ENCODE peak calls at places on chromosomes 16 and 17, in ten cellular contexts. I, X, A, M, R, O, F, H, E and B are unnamed samples.

GRCh38 chr17:59506907-59507726 is 58.3 kb upstream of the DHX40 start:
- DNase-seq in H (no peak), F (no peak), O (no peak), A (no peak), M (no peak), R (no peak), I (no peak), X (no peak), E (no peak), B (no peak)

GRCh38 chr16:70697601-70698170 is 11.8 kb upstream of the MTSS2 start:
- DNase-seq in A (no peak), M (no peak), F (no peak), R (no peak), H (no peak), E (no peak), I (peak), O (no peak), X (no peak), B (no peak)

GRCh38 chr17:76540381-76541300 is 797 bp downstream of the PRCD start:
- DNase-seq in M (peak), X (peak), R (peak), F (peak), A (peak), I (peak), O (peak), H (no peak), E (peak), B (peak)

GRCh38 chr16:11175106-11175795 is 80.8 kb downstream of the SOCS1 start:
- DNase-seq in M (no peak), I (peak), A (no peak), H (no peak), X (no peak), O (no peak), F (no peak), E (no peak), R (no peak), B (no peak)

GRCh38 chr16:77599793-77600415 is 122.4 kb upstream of the NUDT7 start:
- DNase-seq in X (peak), I (no peak), M (no peak), H (no peak), R (no peak), A (no peak), F (peak), O (no peak), E (peak), B (no peak)

GRCh38 chr17:17645961-17646360 is 35.3 kb upstream of the RAI1 start:
- DNase-seq in H (no peak), F (no peak), O (no peak), I (no peak), A (no peak), E (no peak), X (no peak), R (no peak), M (no peak), B (no peak)

GRCh38 chr16:81168406-81168805 is 70.1 kb upstream of the BCO1 start:
- DNase-seq in X (no peak), E (no peak), R (no peak), O (no peak), M (no peak), H (no peak), I (no peak), A (no peak), F (no peak), B (no peak)

GRCh38 chr17:29102046-29102445 is 59.1 kb downstream of the PIPOX start:
- DNase-seq in E (no peak), A (no peak), O (no peak), X (no peak), H (no peak), M (no peak), I (no peak), R (no peak), F (no peak), B (no peak)

GRCh38 chr17:17837966-17838962 is 1.5 kb upstream of the SREBF1 start:
- DNase-seq in R (peak), I (peak), E (peak), O (peak), F (peak), A (no peak), M (peak), X (peak), H (no peak), B (no peak)

GRCh38 chr16:35751191-35751941 is 2292.0 kb downstream of the TP53TG3F start:
- DNase-seq in E (no peak), M (no peak), F (no peak), A (no peak), I (no peak), O (no peak), H (no peak), R (no peak), X (no peak), B (no peak)

GRCh38 chr16:13923703-13924298 is 3.8 kb downstream of the ERCC4 start:
- DNase-seq in E (peak), M (no peak), X (no peak), I (peak), H (no peak), R (no peak), F (peak), O (no peak), A (peak), B (no peak)

GRCh38 chr16:10312784-10313724 is 72.8 kb upstream of the ATF7IP2 start:
- DNase-seq in O (no peak), E (no peak), R (no peak), F (no peak), M (no peak), I (no peak), H (no peak), X (no peak), A (no peak), B (no peak)

GRCh38 chr17:41816637-41817320 is 4.0 kb downstream of the FKBP10 start:
- DNase-seq in I (no peak), A (no peak), X (no peak), F (no peak), O (no peak), R (no peak), M (no peak), H (no peak), E (no peak), B (no peak)

GRCh38 chr17:43753488-43754129 is 5.0 kb downstream of the SOST start:
- DNase-seq in R (no peak), X (no peak), M (no peak), A (no peak), H (no peak), E (no peak), O (no peak), F (no peak), I (peak), B (no peak)

GRCh38 chr17:6327007-6327406 is 107.9 kb downstream of the AIPL1 start:
- DNase-seq in M (no peak), F (no peak), R (no peak), I (no peak), X (no peak), H (no peak), O (peak), A (no peak), E (peak), B (no peak)

GRCh38 chr17:45270828-45271418 is 9.0 kb upstream of the SPATA32 start:
- DNase-seq in H (peak), F (no peak), M (no peak), X (no peak), R (no peak), E (peak), I (no peak), A (peak), O (no peak), B (no peak)

GRCh38 chr16:23240994-23241393 is 58.4 kb downstream of the SCNN1G start:
- DNase-seq in H (no peak), X (no peak), R (no peak), F (no peak), E (no peak), I (peak), M (no peak), O (no peak), A (no peak), B (no peak)

GRCh38 chr17:20059728-20060188 is 50.6 kb downstream of the SPECC1 start:
- DNase-seq in A (no peak), E (no peak), O (no peak), X (no peak), M (no peak), F (no peak), R (no peak), H (no peak), I (peak), B (no peak)

GRCh38 chr17:33811984-33812383 is 443.1 kb upstream of the CCL2 start:
- DNase-seq in A (no peak), R (no peak), E (no peak), O (no peak), X (no peak), I (no peak), M (no peak), H (no peak), F (no peak), B (no peak)

GRCh38 chr17:74525781-74526288 is 5.4 kb downstream of the CD300LB start:
- DNase-seq in X (no peak), R (no peak), H (no peak), O (no peak), M (no peak), I (no peak), A (no peak), F (no peak), E (no peak), B (no peak)

GRCh38 chr17:65054602-65055001 is 1.9 kb downstream of the GNA13 start:
- DNase-seq in I (peak), M (no peak), A (no peak), H (no peak), R (no peak), F (peak), X (no peak), E (no peak), O (no peak), B (no peak)

GRCh38 chr16:53805747-53806146 is 101.8 kb downstream of the FTO start:
- DNase-seq in M (no peak), O (no peak), F (no peak), X (no peak), R (no peak), H (no peak), I (no peak), A (no peak), E (no peak), B (no peak)

GRCh38 chr16:67277294-67277998 is 1.9 kb upstream of the PLEKHG4 start:
- DNase-seq in A (no peak), I (peak), M (peak), O (peak), H (no peak), R (no peak), E (no peak), F (no peak), X (no peak), B (peak)

GRCh38 chr17:42675984-42676423 is 790 bp downstream of the PLEKHH3 start:
- DNase-seq in O (peak), X (no peak), I (no peak), F (peak), E (peak), H (no peak), M (peak), A (no peak), R (no peak), B (no peak)

GRCh38 chr17:44792276-44792675 is 33.5 kb downstream of the ADAM11 start:
- DNase-seq in O (no peak), H (no peak), X (no peak), M (no peak), I (no peak), A (no peak), R (no peak), F (no peak), E (no peak), B (peak)

GRCh38 chr17:66526827-66527226 is 224.4 kb downstream of the PRKCA start:
- DNase-seq in O (no peak), X (peak), M (no peak), A (no peak), E (no peak), R (no peak), I (no peak), F (no peak), H (no peak), B (no peak)

GRCh38 chr17:37821025-37821713 is 76.3 kb upstream of the HNF1B start:
- DNase-seq in M (no peak), A (no peak), F (no peak), H (no peak), R (no peak), O (no peak), X (no peak), E (no peak), I (peak), B (no peak)

GRCh38 chr16:70782237-70782636 is 18.7 kb downstream of the VAC14 start:
- DNase-seq in X (no peak), F (no peak), E (no peak), O (no peak), M (no peak), R (no peak), H (no peak), A (no peak), I (no peak), B (no peak)

GRCh38 chr17:876272-876671 is 94.1 kb downstream of the MRM3 start:
- DNase-seq in H (peak), F (no peak), E (peak), R (no peak), M (no peak), X (no peak), A (no peak), O (no peak), I (no peak), B (no peak)

GRCh38 chr17:78996781-78997201 is 12.8 kb downstream of the CANT1 start:
- DNase-seq in I (no peak), E (no peak), H (no peak), X (no peak), O (no peak), R (no peak), F (no peak), A (no peak), M (no peak), B (no peak)

GRCh38 chr17:40903129-40903847 is 18.2 kb upstream of the KRT20 start:
- DNase-seq in A (no peak), F (peak), X (no peak), E (no peak), O (no peak), I (peak), R (no peak), H (no peak), M (no peak), B (no peak)

GRCh38 chr17:5698959-5699358 is 114.7 kb upstream of the NLRP1 start:
- DNase-seq in H (no peak), A (no peak), O (no peak), F (no peak), I (no peak), E (no peak), R (no peak), M (no peak), X (no peak), B (no peak)

DNA sequence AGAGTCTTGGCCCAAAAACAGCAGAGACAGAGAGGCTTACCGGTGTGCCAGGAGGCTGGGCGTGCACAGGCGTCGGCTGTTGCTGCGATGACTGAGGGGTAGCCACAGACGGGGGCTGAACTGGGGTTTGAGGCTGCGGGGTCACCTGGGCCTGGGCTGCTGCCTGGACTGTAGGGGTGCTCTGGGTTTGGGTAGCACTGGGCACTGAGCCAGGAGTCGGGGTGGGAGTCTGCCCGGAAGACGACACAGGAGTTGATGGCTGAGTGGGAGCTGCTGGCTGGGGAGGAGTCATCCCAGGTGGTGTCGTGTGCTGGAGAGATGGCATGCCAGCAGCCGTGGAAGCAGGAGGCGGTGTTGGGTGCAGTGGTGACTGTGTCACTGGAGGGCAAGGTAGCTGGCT is 53.2 kb upstream of the TRAP1 start:
- DNase-seq in F (no peak), R (no peak), M (no peak), I (no peak), E (no peak), H (no peak), A (no peak), O (no peak), X (no peak), B (no peak)
- H3K27ac ChIP-seq in F (no peak), R (no peak), M (no peak), I (no peak), E (no peak), H (no peak), A (no peak), O (no peak), X (no peak), B (no peak)

GRCh38 chr17:15408803-15409202 is 58.6 kb downstream of the CDRT4 start:
- DNase-seq in F (peak), M (no peak), X (no peak), H (no peak), E (no peak), R (no peak), O (no peak), A (no peak), I (no peak), B (no peak)

GRCh38 chr17:15405016-15405415 is 62.4 kb downstream of the CDRT4 start:
- DNase-seq in M (no peak), A (no peak), I (no peak), H (no peak), F (peak), R (no peak), X (no peak), O (no peak), E (no peak), B (no peak)

GRCh38 chr17:15403276-15403939 is 62.0 kb upstream of the TEKT3 start:
- DNase-seq in H (no peak), E (no peak), O (no peak), A (no peak), I (no peak), M (no peak), X (no peak), F (no peak), R (no peak), B (no peak)

GRCh38 chr17:15406081-15406480 is 61.3 kb downstream of the CDRT4 start:
- DNase-seq in R (no peak), X (no peak), A (no peak), F (no peak), I (no peak), E (no peak), H (no peak), O (no peak), M (no peak), B (no peak)

DNA sequence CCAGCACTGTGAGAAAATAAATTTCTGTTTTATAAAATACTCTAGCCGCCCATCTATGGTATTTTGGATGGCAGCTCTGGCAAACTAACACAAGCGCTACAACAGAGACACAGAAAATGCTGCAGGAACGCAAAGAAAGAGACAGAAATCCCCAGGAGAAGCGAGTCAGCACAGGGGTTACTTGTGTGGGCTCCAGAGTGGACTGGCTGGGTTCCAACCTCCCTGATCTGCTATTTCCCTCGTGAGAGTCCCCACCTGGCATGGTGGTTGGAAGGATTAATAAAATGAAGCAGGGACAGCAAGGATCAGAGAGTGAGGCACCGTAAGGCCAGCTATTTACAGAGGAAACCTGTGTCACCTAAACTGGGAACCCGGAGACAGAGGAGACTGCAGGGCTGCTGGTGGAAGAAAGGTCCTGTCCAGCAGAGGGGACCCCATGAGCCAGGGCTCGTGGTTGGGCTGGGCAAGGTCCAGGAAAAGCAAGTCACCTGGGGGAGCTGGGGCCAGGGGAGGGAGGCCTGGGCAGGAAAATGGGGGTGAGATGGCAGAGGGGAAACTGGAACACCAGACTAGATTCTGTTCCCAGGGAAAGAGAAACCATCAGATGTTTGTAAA is 62.8 kb upstream of the TEKT3 start:
- DNase-seq in O (no peak), X (no peak), F (no peak), E (no peak), M (no peak), A (no peak), R (no peak), I (no peak), H (no peak), B (peak)
- H3K27ac ChIP-seq in O (peak), X (no peak), F (no peak), E (no peak), M (peak), A (no peak), R (peak), I (no peak), H (no peak), B (no peak)

DNA sequence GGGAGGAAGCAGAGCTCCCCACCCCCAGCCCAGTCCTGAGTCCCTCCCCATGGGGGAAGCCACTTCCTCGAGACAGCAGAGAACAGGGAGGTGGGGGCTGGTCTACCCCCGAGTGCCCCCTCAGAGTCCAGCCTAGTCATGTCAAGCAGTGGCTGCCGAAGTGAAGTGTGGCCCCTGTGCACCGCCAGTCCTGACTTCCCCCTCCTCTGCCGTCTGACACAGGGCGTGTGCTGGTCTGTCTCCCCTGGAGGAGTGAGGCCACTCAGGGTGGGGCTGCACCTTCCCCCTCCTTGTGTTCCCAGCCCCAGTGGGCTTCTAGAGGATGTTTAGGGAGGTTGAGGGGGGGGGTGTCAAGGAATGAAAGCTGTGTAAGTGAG is 46.9 kb downstream of the MRC2 start:
- DNase-seq in X (no peak), H (no peak), O (no peak), E (no peak), A (no peak), F (no peak), I (no peak), M (no peak), R (no peak), B (no peak)
- H3K27ac ChIP-seq in X (no peak), H (no peak), O (no peak), E (no peak), A (no peak), F (no peak), I (no peak), M (no peak), R (no peak), B (no peak)

DNA sequence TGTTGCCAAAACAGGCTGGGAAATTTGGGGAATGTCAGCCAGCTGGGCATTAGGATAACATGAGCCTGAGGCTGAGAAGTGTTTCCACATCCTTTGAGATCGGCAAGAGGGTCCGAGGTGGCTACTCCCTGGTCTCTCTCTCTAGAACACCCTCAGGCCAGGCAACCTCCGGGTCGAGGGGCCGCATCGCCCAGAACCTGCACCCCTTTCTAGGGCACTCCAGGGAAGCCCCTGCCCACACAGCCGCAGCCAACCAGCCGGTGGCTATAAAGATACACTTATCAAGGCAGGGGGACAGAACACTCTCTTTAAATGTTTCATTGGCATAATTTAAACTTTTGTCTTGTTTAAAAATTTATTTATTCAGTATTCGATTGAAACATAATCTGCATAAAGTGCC is 23.5 kb downstream of the TBC1D16 start:
- DNase-seq in H (no peak), A (no peak), X (no peak), I (no peak), M (no peak), O (no peak), R (no peak), E (no peak), F (no peak), B (no peak)
- H3K27ac ChIP-seq in H (no peak), A (no peak), X (no peak), I (no peak), M (no peak), O (no peak), R (no peak), E (no peak), F (no peak), B (no peak)

DNA sequence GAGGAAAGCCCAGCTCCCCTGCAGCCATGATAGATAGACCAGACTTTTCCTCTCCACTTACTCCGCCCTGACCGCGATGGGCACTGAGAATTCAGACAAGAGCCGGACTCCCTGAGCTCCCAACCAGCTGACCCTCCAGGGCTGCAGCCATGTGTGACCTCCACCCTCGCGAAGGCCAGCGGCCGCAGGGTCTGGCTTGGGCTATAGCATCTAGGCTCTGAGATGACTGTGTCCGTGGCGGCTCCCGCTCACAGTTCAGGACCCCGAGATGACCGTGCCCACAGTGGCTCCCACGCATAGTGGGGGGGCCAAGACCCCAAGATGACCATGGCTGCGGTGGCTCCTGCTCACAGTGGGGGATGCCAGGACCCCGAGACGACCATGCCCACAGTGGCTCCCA is 18.0 kb downstream of the ZFPM1 start:
- DNase-seq in E (no peak), R (no peak), X (no peak), I (no peak), F (no peak), M (no peak), O (no peak), H (no peak), A (no peak), B (no peak)
- H3K27ac ChIP-seq in E (no peak), R (no peak), X (no peak), I (no peak), F (no peak), M (no peak), O (no peak), H (peak), A (no peak), B (no peak)

GRCh38 chr16:63806794-63807506 is 1314.9 kb downstream of the CDH11 start:
- DNase-seq in I (no peak), R (no peak), M (no peak), H (no peak), E (no peak), A (no peak), X (no peak), O (no peak), F (no peak), B (no peak)

GRCh38 chr16:63808730-63809129 is 1313.1 kb downstream of the CDH11 start:
- DNase-seq in O (no peak), M (no peak), H (no peak), I (no peak), X (no peak), F (no peak), R (no peak), A (no peak), E (no peak), B (no peak)

GRCh38 chr16:63804126-63804525 is 1317.7 kb downstream of the CDH11 start:
- DNase-seq in F (no peak), O (no peak), A (no peak), M (no peak), I (no peak), H (no peak), X (no peak), E (no peak), R (no peak), B (no peak)
- H3K27ac ChIP-seq in F (no peak), O (no peak), A (no peak), M (no peak), I (no peak), H (no peak), X (no peak), E (no peak), R (no peak), B (no peak)